ENCODE peak calls at places on chromosome 22, in six cellular contexts. O is stimulated activated CD8-positive, alpha-beta memory T cell treated with anti-CD3 and anti-CD28 coated beads, Interleukin-7, amount 100 ng/mL, for 4 hours; N is stimulated activated CD4-positive, alpha-beta T cell treated with anti-CD3 and anti-CD28 coated beads, Interleukin-15, amount 100 ng/mL, for 1 hour; I is HTR-8/SVneo; V is activated CD4-positive, alpha-beta T cell treated with anti-CD3 and anti-CD28 coated beads, Interleukin-2, amount 10 ng/mL, durations not matched to agents 7 days and 5 days; Q is GM10248. C is an unnamed sample.

GRCh38 chr22:31230871-31231621 is 18.9 kb downstream of the LIMK2 start:
- DNase-seq in O (peak; percentile 10), N (no peak), I (no peak), V (peak; percentile 67), Q (peak; percentile 51), C (peak; percentile 85)

GRCh38 chr22:27881404-27881803 is 37.7 kb downstream of the PITPNB start:
- DNase-seq in O (no peak), N (no peak), I (no peak), V (no peak), Q (no peak), C (peak; percentile 96)

GRCh38 chr22:42399315-42400271 is 32.6 kb downstream of the NFAM1 start:
- DNase-seq in O (no peak), N (no peak), I (no peak), V (no peak), Q (no peak), C (no peak)

GRCh38 chr22:31537019-31537535 is 40.7 kb downstream of the SFI1 start:
- DNase-seq in O (no peak), N (no peak), I (no peak), V (peak; percentile 16), Q (peak; percentile 68), C (no peak)

GRCh38 chr22:44392446-44392921 is 79.7 kb upstream of the SHISAL1 start:
- DNase-seq in O (no peak), N (no peak), I (no peak), V (no peak), Q (no peak), C (no peak)

GRCh38 chr22:47159592-47159991 is 397.1 kb downstream of the TBC1D22A start:
- DNase-seq in O (no peak), N (no peak), I (no peak), V (no peak), Q (no peak), C (no peak)

GRCh38 chr22:38832005-38832978 is 11.5 kb downstream of the NPTXR start:
- DNase-seq in O (no peak), N (no peak), I (no peak), V (no peak), Q (no peak), C (peak; percentile 20)

GRCh38 chr22:38347944-38348750 is 30.9 kb upstream of the CSNK1E start:
- DNase-seq in O (no peak), N (no peak), I (no peak), V (no peak), Q (no peak), C (no peak)

GRCh38 chr22:29762263-29762662 is 4.5 kb downstream of the ZMAT5 start:
- DNase-seq in O (no peak), N (no peak), I (no peak), V (no peak), Q (no peak), C (no peak)

GRCh38 chr22:46010951-46011626 is 34.1 kb upstream of the WNT7B start:
- DNase-seq in O (no peak), N (no peak), I (no peak), V (no peak), Q (no peak), C (peak; percentile 82)

GRCh38 chr22:26888887-26889286 is 231.5 kb downstream of the MIAT start:
- DNase-seq in O (no peak), N (no peak), I (no peak), V (no peak), Q (no peak), C (no peak)

GRCh38 chr22:43154887-43155536 is 3.7 kb downstream of the TSPO start:
- DNase-seq in O (no peak), N (no peak), I (no peak), V (no peak), Q (no peak), C (no peak)

GRCh38 chr22:33013051-33013450 is 45.1 kb downstream of the SYN3 start:
- DNase-seq in O (no peak), N (no peak), I (no peak), V (no peak), Q (no peak), C (no peak)

GRCh38 chr22:26740253-26740652 is 82.9 kb downstream of the MIAT start:
- DNase-seq in O (no peak), N (no peak), I (no peak), V (no peak), Q (no peak), C (no peak)

GRCh38 chr22:45429921-45430775 is 16.7 kb downstream of the RIBC2 start:
- DNase-seq in O (no peak), N (no peak), I (no peak), V (no peak), Q (no peak), C (no peak)

GRCh38 chr22:32623943-32624342 is 149.3 kb downstream of the FBXO7 start:
- DNase-seq in O (no peak), N (no peak), I (no peak), V (no peak), Q (no peak), C (peak; percentile 40)

GRCh38 chr22:44446483-44446882 is 51.5 kb downstream of the RTL6 start:
- DNase-seq in O (no peak), N (no peak), I (no peak), V (no peak), Q (no peak), C (no peak)

GRCh38 chr22:27323646-27324045 is 477.9 kb downstream of the MN1 start:
- DNase-seq in O (no peak), N (no peak), I (no peak), V (no peak), Q (no peak), C (no peak)

GRCh38 chr22:38953091-38953490 is 4.3 kb upstream of the APOBEC3A start:
- DNase-seq in O (no peak), N (no peak), I (no peak), V (no peak), Q (no peak), C (no peak)

GRCh38 chr22:37431811-37432707 is 4.8 kb upstream of the ELFN2 start:
- DNase-seq in O (peak; percentile 21), N (no peak), I (peak; percentile 84), V (no peak), Q (no peak), C (no peak)

GRCh38 chr22:33130473-33130872 is 72.3 kb upstream of the SYN3 start:
- DNase-seq in O (no peak), N (no peak), I (no peak), V (no peak), Q (no peak), C (no peak)

GRCh38 chr22:45341503-45341902 is 31.8 kb downstream of the FAM118A start:
- DNase-seq in O (no peak), N (peak; percentile 27), I (no peak), V (peak; percentile 22), Q (no peak), C (no peak)

GRCh38 chr22:38114484-38115398 is 4.3 kb upstream of the BAIAP2L2 start:
- DNase-seq in O (peak; percentile 63), N (peak; percentile 71), I (peak; percentile 85), V (peak; percentile 82), Q (peak; percentile 91), C (peak; percentile 55)

GRCh38 chr22:42623301-42623751 is 8.6 kb upstream of the POLDIP3 start:
- DNase-seq in O (no peak), N (no peak), I (no peak), V (no peak), Q (peak; percentile 61), C (no peak)

GRCh38 chr22:48687606-48688005 is 1140.1 kb downstream of the BRD1 start:
- DNase-seq in O (no peak), N (no peak), I (no peak), V (no peak), Q (no peak), C (no peak)

GRCh38 chr22:38572065-38572464 is 2.1 kb upstream of the DMC1 start:
- DNase-seq in O (no peak), N (no peak), I (peak; percentile 35), V (peak; percentile 55), Q (peak; percentile 53), C (peak; percentile 82)

GRCh38 chr22:31247726-31248125 is 35.6 kb downstream of the LIMK2 start:
- DNase-seq in O (no peak), N (no peak), I (no peak), V (no peak), Q (no peak), C (no peak)

GRCh38 chr22:28903080-28903479 is 19.7 kb downstream of the ZNRF3 start:
- DNase-seq in O (no peak), N (no peak), I (no peak), V (no peak), Q (no peak), C (no peak)

GRCh38 chr22:38766076-38766777 is 10.4 kb upstream of the SUN2 start:
- DNase-seq in O (no peak), N (no peak), I (peak; percentile 85), V (peak; percentile 36), Q (peak; percentile 54), C (peak; percentile 77)